ENCODE peak calls at places on chromosomes 5 and 9, in five cellular contexts. P is A549, H is astrocyte of the spinal cord, A is choroid plexus epithelial cell, S is AG10803. B is an unnamed sample.

GRCh38 chr9:89484475-89485404 is 13.2 kb downstream of the SEMA4D start:
- DNase-seq in P (no peak), H (no peak), A (no peak), S (no peak), B (no peak)

GRCh38 chr9:35905912-35906679 is at the start of gene HRCT1:
- DNase-seq in P (peak; percentile 91), H (peak; percentile 97), A (peak; percentile 97), S (peak; percentile 95), B (peak; percentile 99)

GRCh38 chr9:37747271-37747753 is 6.3 kb upstream of the TRMT10B start:
- DNase-seq in P (peak; percentile 72), H (peak; percentile 69), A (peak; percentile 87), S (peak; percentile 67), B (peak; percentile 70)

GRCh38 chr5:139415221-139415861 is 11.5 kb upstream of the SPATA24 start:
- DNase-seq in P (no peak), H (no peak), A (no peak), S (no peak), B (peak; percentile 26)

GRCh38 chr9:116193636-116194035 is 40.0 kb downstream of the PAPPA start:
- DNase-seq in P (no peak), H (peak; percentile 72), A (peak; percentile 69), S (peak; percentile 74), B (peak; percentile 59)

GRCh38 chr9:121344062-121344696 is 25.9 kb downstream of the STOM start:
- DNase-seq in P (no peak), H (no peak), A (no peak), S (no peak), B (no peak)

GRCh38 chr9:84694248-84694647 is 24.7 kb downstream of the NTRK2 start:
- DNase-seq in P (no peak), H (no peak), A (no peak), S (no peak), B (no peak)

GRCh38 chr9:78235296-78235770 is 542 bp upstream of the CEP78 start:
- DNase-seq in P (no peak), H (peak; percentile 50), A (peak; percentile 69), S (peak; percentile 49), B (no peak)

GRCh38 chr9:1946506-1946905 is 68.6 kb upstream of the SMARCA2 start:
- DNase-seq in P (no peak), H (no peak), A (no peak), S (peak; percentile 27), B (no peak)

GRCh38 chr9:123337971-123338370 is 18.0 kb upstream of the CRB2 start:
- DNase-seq in P (no peak), H (no peak), A (no peak), S (no peak), B (no peak)

GRCh38 chr5:95043234-95043633 is 241.7 kb downstream of the MCTP1 start:
- DNase-seq in P (no peak), H (no peak), A (peak; percentile 31), S (no peak), B (no peak)

GRCh38 chr9:99052849-99053715 is 51.8 kb upstream of the TGFBR1 start:
- DNase-seq in P (no peak), H (no peak), A (no peak), S (no peak), B (no peak)

GRCh38 chr9:89786650-89787049 is 181.8 kb downstream of the GADD45G start:
- DNase-seq in P (no peak), H (peak; percentile 52), A (peak; percentile 47), S (no peak), B (peak; percentile 23)

GRCh38 chr5:5492087-5492933 is 69.8 kb downstream of the ICE1 start:
- DNase-seq in P (peak; percentile 67), H (peak; percentile 55), A (peak; percentile 80), S (peak; percentile 57), B (peak; percentile 69)

GRCh38 chr5:147051193-147051592 is 172.6 kb upstream of the PPP2R2B start:
- DNase-seq in P (no peak), H (peak; percentile 45), A (peak; percentile 33), S (no peak), B (peak; percentile 49)

GRCh38 chr5:154371687-154372086 is 74.1 kb upstream of the SAP30L start:
- DNase-seq in P (peak; percentile 28), H (peak; percentile 83), A (peak; percentile 97), S (peak; percentile 97), B (peak; percentile 96)

GRCh38 chr9:73577867-73578266 is 426.2 kb downstream of the ANXA1 start:
- DNase-seq in P (peak; percentile 3), H (peak; percentile 78), A (peak; percentile 85), S (peak; percentile 2), B (peak; percentile 41)

GRCh38 chr5:39437469-39437868 is 12.7 kb upstream of the DAB2 start:
- DNase-seq in P (peak; percentile 62), H (no peak), A (peak; percentile 55), S (no peak), B (no peak)

GRCh38 chr9:119412399-119412798 is 43.2 kb upstream of the BRINP1 start:
- DNase-seq in P (no peak), H (no peak), A (no peak), S (no peak), B (peak; percentile 39)

GRCh38 chr9:32926901-32927300 is 74.5 kb downstream of the APTX start:
- DNase-seq in P (no peak), H (no peak), A (no peak), S (peak; percentile 6), B (peak; percentile 37)

GRCh38 chr9:12797037-12797436 is 22.2 kb downstream of the LURAP1L start:
- DNase-seq in P (no peak), H (no peak), A (no peak), S (no peak), B (no peak)

GRCh38 chr5:154302181-154302580 is 111.6 kb downstream of the GALNT10 start:
- DNase-seq in P (no peak), H (peak; percentile 55), A (no peak), S (no peak), B (no peak)

GRCh38 chr9:93910598-93910997 is 44.6 kb downstream of the BARX1 start:
- DNase-seq in P (no peak), H (no peak), A (no peak), S (no peak), B (no peak)

GRCh38 chr5:36363101-36363500 is 61.4 kb upstream of the RANBP3L start:
- DNase-seq in P (peak; percentile 44), H (peak; percentile 79), A (peak; percentile 75), S (peak; percentile 92), B (peak; percentile 72)

GRCh38 chr5:145365464-145365863 is 469.7 kb downstream of the PRELID2 start:
- DNase-seq in P (no peak), H (no peak), A (no peak), S (no peak), B (no peak)

GRCh38 chr5:20266068-20266467 is 278.1 kb upstream of the CDH18 start:
- DNase-seq in P (no peak), H (peak; percentile 17), A (no peak), S (no peak), B (no peak)

GRCh38 chr5:90983148-90983547 is 400.0 kb downstream of the ARRDC3 start:
- DNase-seq in P (peak; percentile 95), H (peak; percentile 68), A (peak; percentile 98), S (peak; percentile 53), B (peak; percentile 77)

GRCh38 chr5:38473008-38473407 is 83.4 kb downstream of the LIFR start:
- DNase-seq in P (no peak), H (no peak), A (peak; percentile 35), S (no peak), B (no peak)

GRCh38 chr9:86723351-86723750 is 224.0 kb downstream of the GAS1 start:
- DNase-seq in P (no peak), H (no peak), A (no peak), S (no peak), B (no peak)

GRCh38 chr5:16713386-16713928 is 96.7 kb upstream of the RETREG1 start:
- DNase-seq in P (no peak), H (peak; percentile 79), A (peak; percentile 66), S (peak; percentile 68), B (no peak)

GRCh38 chr9:15231788-15232635 is 75.0 kb downstream of the TTC39B start:
- DNase-seq in P (peak; percentile 67), H (no peak), A (peak; percentile 57), S (peak; percentile 44), B (peak; percentile 50)
- TF ChIP-seq CTCF in P (peak; percentile 43), H (peak; percentile 62), A (peak; percentile 67), S (peak; percentile 67), B (peak; percentile 44)

GRCh38 chr5:76144892-76145291 is 61.7 kb downstream of the SV2C start:
- DNase-seq in P (no peak), H (no peak), A (no peak), S (no peak), B (no peak)

GRCh38 chr5:76143884-76144283 is 60.7 kb downstream of the SV2C start:
- DNase-seq in P (no peak), H (no peak), A (no peak), S (no peak), B (no peak)

GRCh38 chr5:76145945-76146344 is 62.8 kb downstream of the SV2C start:
- DNase-seq in P (peak; percentile 62), H (no peak), A (peak; percentile 1), S (no peak), B (peak; percentile 36)
- TF ChIP-seq CTCF in P (no peak), H (no peak), A (peak; percentile 6), S (no peak), B (no peak)

GRCh38 chr5:33305530-33305929 is 135.2 kb upstream of the TARS1 start:
- DNase-seq in P (no peak), H (no peak), A (no peak), S (no peak), B (no peak)

GRCh38 chr5:33303696-33304095 is 137.1 kb upstream of the TARS1 start:
- DNase-seq in P (no peak), H (no peak), A (no peak), S (no peak), B (no peak)

GRCh38 chr5:33300209-33300742 is 140.5 kb upstream of the TARS1 start:
- DNase-seq in P (no peak), H (no peak), A (no peak), S (peak; percentile 26), B (no peak)

GRCh38 chr5:33297760-33298216 is 143.0 kb upstream of the TARS1 start:
- DNase-seq in P (peak; percentile 11), H (no peak), A (no peak), S (no peak), B (no peak)

DNA sequence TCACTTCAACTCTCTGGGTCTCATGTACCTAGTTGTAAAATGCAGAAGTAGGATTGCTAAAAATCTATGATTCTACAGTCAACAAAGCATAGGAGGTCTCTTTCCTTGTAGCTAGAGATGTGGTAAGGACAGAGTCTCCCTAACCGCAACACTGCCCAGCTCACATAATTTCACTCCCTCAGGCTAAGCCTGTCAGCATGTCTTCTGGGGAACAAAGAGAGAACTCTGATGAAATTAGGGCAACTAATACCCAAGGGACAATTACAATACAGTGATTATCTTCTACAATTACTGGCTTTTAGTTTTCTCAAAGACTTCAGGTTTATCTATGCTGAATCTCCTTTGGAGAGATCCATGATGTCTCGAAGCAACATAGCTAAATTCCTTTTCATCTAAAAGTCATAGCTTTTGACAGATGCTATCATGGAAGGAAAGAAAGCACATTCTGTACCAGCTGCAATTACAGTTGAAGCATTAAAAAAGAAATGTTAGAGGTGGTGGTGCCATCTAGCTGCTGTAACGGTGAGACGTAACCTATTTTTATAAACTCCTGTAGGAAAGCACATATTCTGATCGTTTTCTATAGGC is 141.1 kb upstream of the TARS1 start:
- DNase-seq in P (peak; percentile 47), H (peak; percentile 79), A (peak; percentile 84), S (peak; percentile 80), B (peak; percentile 77)
- TF ChIP-seq CTCF in P (peak; percentile 75), H (peak; percentile 61), A (peak; percentile 59), S (peak; percentile 57), B (peak; percentile 50)

DNA sequence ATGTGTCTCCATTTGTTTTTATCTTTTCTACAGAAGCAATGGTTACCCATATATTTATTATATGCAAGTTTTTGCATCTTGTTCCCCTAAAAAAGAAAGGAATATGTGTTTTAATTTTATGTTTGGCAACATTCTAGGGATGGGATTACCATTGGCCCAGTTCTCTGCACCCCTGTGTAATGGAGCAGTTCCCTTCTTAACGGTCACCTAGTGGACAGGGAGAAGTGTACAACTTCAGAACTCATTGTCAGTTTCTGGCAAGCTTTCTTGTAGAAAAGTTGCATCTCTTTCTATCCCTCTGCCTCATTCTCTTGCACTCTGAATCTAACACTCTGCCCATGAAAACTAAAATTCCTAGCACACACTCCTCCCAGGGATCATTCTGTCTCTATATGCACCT is 78.2 kb downstream of the DOCK8 start:
- DNase-seq in P (no peak), H (no peak), A (no peak), S (no peak), B (peak; percentile 3)
- TF ChIP-seq CTCF in P (no peak), H (no peak), A (no peak), S (no peak), B (no peak)

B was measured in MCF 10A.